ENCODE peak calls at places on chromosomes 2 and 18, in seven cellular contexts. One of them, this sample, is unnamed.

GRCh38 chr2:39948016-39948719 is 169.1 kb upstream of the THUMPD2 start:
- DNase-seq in CD8-positive, alpha-beta memory T cell: no peak
- DNase-seq in lung microvascular endothelial cell: no peak
- DNase-seq in AG04450: no peak
- DNase-seq in Caki2: no peak
- DNase-seq in kidney glomerular epithelial cell: no peak
- DNase-seq in NCI-H2171 treated with DMSO at 0.1 percent for 48 hours: no peak
- DNase-seq in this sample: no peak

GRCh38 chr2:119117891-119118882 is 40.4 kb downstream of the C1QL2 start:
- DNase-seq in CD8-positive, alpha-beta memory T cell: no peak
- DNase-seq in lung microvascular endothelial cell: no peak
- DNase-seq in AG04450: no peak
- DNase-seq in Caki2: no peak
- DNase-seq in kidney glomerular epithelial cell: no peak
- DNase-seq in NCI-H2171 treated with DMSO at 0.1 percent for 48 hours: no peak
- DNase-seq in this sample: no peak

GRCh38 chr2:64036343-64036742 is 17.1 kb upstream of the VPS54 start:
- DNase-seq in CD8-positive, alpha-beta memory T cell: peak; percentile 61
- DNase-seq in lung microvascular endothelial cell: peak; percentile 9
- DNase-seq in AG04450: no peak
- DNase-seq in Caki2: no peak
- DNase-seq in kidney glomerular epithelial cell: peak; percentile 51
- DNase-seq in NCI-H2171 treated with DMSO at 0.1 percent for 48 hours: no peak
- DNase-seq in this sample: no peak

GRCh38 chr2:228556707-228557106 is 375.2 kb upstream of the SPHKAP start:
- DNase-seq in CD8-positive, alpha-beta memory T cell: no peak
- DNase-seq in lung microvascular endothelial cell: no peak
- DNase-seq in AG04450: no peak
- DNase-seq in Caki2: no peak
- DNase-seq in kidney glomerular epithelial cell: peak; percentile 9
- DNase-seq in NCI-H2171 treated with DMSO at 0.1 percent for 48 hours: no peak
- DNase-seq in this sample: peak; percentile 6

GRCh38 chr18:4453712-4454547 is 1.2 kb downstream of the DLGAP1 start:
- DNase-seq in CD8-positive, alpha-beta memory T cell: no peak
- DNase-seq in lung microvascular endothelial cell: no peak
- DNase-seq in AG04450: no peak
- DNase-seq in Caki2: no peak
- DNase-seq in kidney glomerular epithelial cell: no peak
- DNase-seq in NCI-H2171 treated with DMSO at 0.1 percent for 48 hours: peak; percentile 14
- DNase-seq in this sample: no peak

GRCh38 chr18:50397023-50397422 is 22.2 kb downstream of the SKA1 start:
- DNase-seq in CD8-positive, alpha-beta memory T cell: no peak
- DNase-seq in lung microvascular endothelial cell: no peak
- DNase-seq in AG04450: no peak
- DNase-seq in Caki2: no peak
- DNase-seq in kidney glomerular epithelial cell: no peak
- DNase-seq in NCI-H2171 treated with DMSO at 0.1 percent for 48 hours: peak; percentile 90
- DNase-seq in this sample: no peak

GRCh38 chr2:163601377-163601776 is 134.4 kb downstream of the FIGN start:
- DNase-seq in CD8-positive, alpha-beta memory T cell: no peak
- DNase-seq in lung microvascular endothelial cell: no peak
- DNase-seq in AG04450: no peak
- DNase-seq in Caki2: peak; percentile 73
- DNase-seq in kidney glomerular epithelial cell: peak; percentile 83
- DNase-seq in NCI-H2171 treated with DMSO at 0.1 percent for 48 hours: no peak
- DNase-seq in this sample: no peak

GRCh38 chr2:225056330-225057073 is 14.2 kb upstream of the DOCK10 start:
- DNase-seq in CD8-positive, alpha-beta memory T cell: no peak
- DNase-seq in lung microvascular endothelial cell: no peak
- DNase-seq in AG04450: no peak
- DNase-seq in Caki2: no peak
- DNase-seq in kidney glomerular epithelial cell: no peak
- DNase-seq in NCI-H2171 treated with DMSO at 0.1 percent for 48 hours: no peak
- DNase-seq in this sample: no peak

GRCh38 chr2:19488009-19488691 is 129.7 kb upstream of the OSR1 start:
- DNase-seq in CD8-positive, alpha-beta memory T cell: no peak
- DNase-seq in lung microvascular endothelial cell: no peak
- DNase-seq in AG04450: no peak
- DNase-seq in Caki2: peak; percentile 47
- DNase-seq in kidney glomerular epithelial cell: peak; percentile 52
- DNase-seq in NCI-H2171 treated with DMSO at 0.1 percent for 48 hours: no peak
- DNase-seq in this sample: no peak

This sample was measured in left colon.